ENCODE peak calls at places on chromosomes 3 and 15, in eight cellular contexts. F, B, X, C, Z, L, O and T are unnamed samples.

GRCh38 chr3:173617490-173617889 is 219.9 kb downstream of the NLGN1 start:
- DNase-seq in F (no peak), X (peak), Z (no peak), L (no peak), B (no peak), C (peak), O (peak), T (no peak)

GRCh38 chr15:66734961-66735908 is 33.2 kb downstream of the SMAD6 start:
- DNase-seq in X (no peak), B (no peak), F (no peak), O (no peak), C (peak), Z (peak), L (no peak), T (no peak)

GRCh38 chr3:9503283-9503682 is 50.3 kb downstream of the LHFPL4 start:
- DNase-seq in Z (peak), C (peak), B (peak), O (no peak), X (peak), L (peak), F (peak), T (peak)

GRCh38 chr3:17195856-17196604 is 311.3 kb downstream of the PLCL2 start:
- DNase-seq in O (no peak), F (peak), C (no peak), Z (peak), L (peak), B (peak), X (no peak), T (no peak)

GRCh38 chr3:38131621-38132369 is 5.1 kb downstream of the ACAA1 start:
- DNase-seq in C (no peak), O (no peak), F (no peak), Z (no peak), X (no peak), B (peak), L (no peak), T (no peak)

GRCh38 chr15:31270767-31271166 is 55.9 kb upstream of the KLF13 start:
- DNase-seq in B (no peak), O (no peak), L (no peak), X (no peak), Z (no peak), C (no peak), F (peak), T (no peak)

GRCh38 chr3:64919934-64920333 is 232.1 kb upstream of the ADAMTS9 start:
- DNase-seq in Z (no peak), F (no peak), X (no peak), L (no peak), O (no peak), C (no peak), B (no peak), T (no peak)

GRCh38 chr3:132414841-132415240 is 2.5 kb upstream of the DNAJC13 start:
- DNase-seq in Z (no peak), F (no peak), X (no peak), O (no peak), B (no peak), L (no peak), C (no peak), T (no peak)

GRCh38 chr15:54131410-54131809 is 153.2 kb downstream of the UNC13C start:
- DNase-seq in C (no peak), B (no peak), O (no peak), L (no peak), F (no peak), X (no peak), Z (peak), T (no peak)

GRCh38 chr3:132083583-132084372 is 49.0 kb upstream of the CPNE4 start:
- DNase-seq in C (no peak), X (no peak), B (peak), F (no peak), O (no peak), L (no peak), Z (peak), T (no peak)

GRCh38 chr3:169666079-169666436 is 2.5 kb upstream of the MECOM start:
- DNase-seq in C (no peak), O (no peak), L (no peak), B (no peak), Z (no peak), F (no peak), X (no peak), T (no peak)

GRCh38 chr3:42498791-42499477 is 3.5 kb upstream of the VIPR1 start:
- DNase-seq in L (no peak), F (no peak), B (no peak), Z (no peak), X (no peak), O (no peak), C (no peak), T (peak)

GRCh38 chr3:108159865-108160264 is 62.4 kb downstream of the IFT57 start:
- DNase-seq in L (no peak), F (no peak), C (no peak), X (no peak), O (no peak), B (peak), Z (peak), T (no peak)

GRCh38 chr3:89692601-89693000 is 585.2 kb downstream of the EPHA3 start:
- DNase-seq in F (no peak), L (no peak), C (no peak), O (no peak), Z (no peak), B (no peak), X (no peak), T (no peak)

GRCh38 chr3:107868449-107868848 is 222.4 kb downstream of the CD47 start:
- DNase-seq in C (no peak), F (no peak), B (no peak), O (no peak), Z (no peak), X (no peak), L (no peak), T (no peak)

GRCh38 chr3:56819016-56819809 is 17.5 kb upstream of the ARHGEF3 start:
- DNase-seq in B (no peak), F (no peak), O (no peak), Z (peak), L (no peak), C (no peak), X (no peak), T (no peak)

GRCh38 chr3:30399394-30400181 is 206.8 kb upstream of the TGFBR2 start:
- DNase-seq in B (peak), Z (peak), L (no peak), C (no peak), O (no peak), X (no peak), F (no peak), T (no peak)

GRCh38 chr3:181561605-181562031 is 150.1 kb upstream of the SOX2 start:
- DNase-seq in F (no peak), C (no peak), L (no peak), Z (no peak), X (no peak), B (no peak), O (no peak), T (no peak)

GRCh38 chr3:111714305-111714704 is 119.2 kb upstream of the ZBED2 start:
- DNase-seq in Z (peak), B (peak), X (no peak), L (no peak), C (no peak), F (no peak), O (no peak), T (no peak)

GRCh38 chr3:97291901-97292300 is 472.7 kb upstream of the ARL6 start:
- DNase-seq in B (no peak), F (no peak), X (no peak), O (peak), C (no peak), Z (no peak), L (no peak), T (no peak)

GRCh38 chr3:64295594-64295993 is 70.3 kb upstream of the PRICKLE2 start:
- DNase-seq in L (no peak), O (no peak), X (peak), Z (peak), F (no peak), B (peak), C (no peak), T (no peak)

GRCh38 chr15:66661432-66662096 is 40.5 kb upstream of the SMAD6 start:
- DNase-seq in X (no peak), C (peak), O (peak), Z (no peak), B (no peak), F (no peak), L (no peak), T (no peak)

GRCh38 chr15:70442616-70443321 is 320.6 kb downstream of the UACA start:
- DNase-seq in L (no peak), Z (no peak), X (no peak), B (no peak), F (no peak), O (no peak), C (no peak), T (no peak)

GRCh38 chr3:160008979-160009378 is 20.3 kb downstream of the IL12A start:
- DNase-seq in B (no peak), X (no peak), O (no peak), Z (no peak), C (no peak), F (no peak), L (no peak), T (no peak)

GRCh38 chr15:85518979-85519761 is 138.8 kb downstream of the AKAP13 start:
- DNase-seq in L (no peak), Z (no peak), B (no peak), F (no peak), O (no peak), C (no peak), X (no peak), T (no peak)

GRCh38 chr3:161475905-161476304 is 20.7 kb upstream of the OTOL1 start:
- DNase-seq in Z (peak), L (no peak), X (peak), B (peak), F (no peak), C (no peak), O (no peak), T (no peak)

GRCh38 chr15:62964251-62964650 is 78.3 kb upstream of the TPM1 start:
- DNase-seq in L (no peak), X (no peak), Z (no peak), C (no peak), B (no peak), O (no peak), F (no peak), T (no peak)

GRCh38 chr15:37100109-37100873 is at the start of gene MEIS2:
- DNase-seq in Z (peak), O (peak), B (peak), X (peak), L (peak), F (peak), C (peak), T (peak)

GRCh38 chr15:51380999-51381806 is 39.7 kb downstream of the GLDN start:
- DNase-seq in F (peak), O (no peak), Z (peak), X (peak), L (peak), C (peak), B (peak), T (no peak)

GRCh38 chr3:32502089-32502943 is at the start of gene CMTM6:
- DNase-seq in C (peak), F (peak), X (peak), O (peak), Z (peak), B (peak), L (peak), T (peak)

GRCh38 chr3:64940949-64941348 is 253.1 kb upstream of the ADAMTS9 start:
- DNase-seq in F (no peak), B (no peak), X (no peak), O (no peak), Z (no peak), C (no peak), L (no peak), T (no peak)

GRCh38 chr3:141825216-141826011 is 51.0 kb upstream of the ATP1B3 start:
- DNase-seq in B (no peak), Z (no peak), F (no peak), O (no peak), C (no peak), X (peak), L (no peak), T (no peak)

GRCh38 chr3:136938334-136938733 is 19.4 kb upstream of the IL20RB start:
- DNase-seq in B (peak), O (no peak), L (no peak), F (no peak), C (no peak), Z (peak), X (no peak), T (no peak)

GRCh38 chr3:106160396-106160795 is 291.6 kb upstream of the CBLB start:
- DNase-seq in X (peak), C (no peak), Z (no peak), O (no peak), F (no peak), L (no peak), B (no peak), T (no peak)

GRCh38 chr3:52532838-52533622 is 627 bp downstream of the NT5DC2 start:
- DNase-seq in B (peak), C (no peak), L (peak), Z (peak), F (peak), O (peak), X (no peak), T (no peak)

GRCh38 chr3:178072391-178072790 is 463.8 kb upstream of the KCNMB2 start:
- DNase-seq in B (no peak), Z (no peak), L (no peak), X (no peak), F (no peak), C (no peak), O (no peak), T (no peak)

GRCh38 chr15:67185621-67186225 is 68.7 kb downstream of the AAGAB start:
- DNase-seq in L (no peak), X (no peak), F (no peak), Z (no peak), C (no peak), O (no peak), B (peak), T (no peak)

GRCh38 chr3:4562595-4562994 is 69.4 kb downstream of the ITPR1 start:
- DNase-seq in L (no peak), B (no peak), X (no peak), C (no peak), O (no peak), Z (no peak), F (no peak), T (no peak)

DNA sequence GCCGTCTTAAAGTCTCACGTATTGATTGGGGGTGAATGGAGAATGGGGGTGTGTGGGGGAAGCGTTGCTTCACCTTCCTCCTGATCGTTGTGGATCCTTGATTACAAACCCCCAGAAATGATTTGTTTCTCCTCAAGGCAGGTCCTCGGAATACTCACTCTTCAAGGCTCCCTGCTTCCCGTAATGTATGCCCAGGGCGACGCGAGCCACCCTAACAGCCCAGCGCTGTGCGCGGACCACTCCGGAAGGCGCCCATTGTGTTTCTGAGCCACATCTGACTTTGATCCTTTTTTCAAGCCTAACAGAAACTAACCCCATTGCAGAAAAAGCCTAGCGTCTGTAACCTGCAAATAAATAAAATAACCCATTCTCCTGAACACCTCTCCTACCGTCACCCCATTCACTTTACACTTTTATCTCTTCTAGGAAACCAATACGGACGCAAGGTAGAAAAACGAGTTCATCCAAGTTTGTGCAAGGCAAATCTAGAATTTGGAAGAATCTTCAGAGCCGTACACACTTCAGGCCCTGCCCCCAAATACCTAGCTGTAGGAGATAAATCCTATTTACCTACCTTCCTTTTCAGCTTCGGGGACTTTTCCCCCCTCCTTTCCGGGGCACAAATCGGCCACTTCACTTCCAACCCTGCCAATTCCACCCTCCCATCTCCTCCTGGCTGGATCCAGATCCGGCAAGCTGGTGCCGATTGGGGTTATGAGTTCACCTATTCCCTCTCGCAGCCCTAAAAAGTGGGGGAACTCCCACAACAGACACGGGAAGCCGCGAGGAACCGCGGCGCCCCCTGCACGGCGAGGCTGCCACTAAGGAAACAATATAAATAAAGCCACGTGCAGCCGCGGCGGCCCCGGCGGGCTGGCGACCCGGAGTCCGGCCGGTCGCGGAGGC is 1.1 kb downstream of the PRTG start:
- DNase-seq in X (peak), F (no peak), Z (peak), L (peak), B (peak), O (no peak), C (no peak), T (peak)
- TF ChIP-seq CTCF in X (no peak), F (no peak), Z (no peak), L (no peak), B (peak), O (no peak), C (no peak), T (no peak)

GRCh38 chr3:40070816-40071215 is 238.7 kb upstream of the EIF1B start:
- DNase-seq in O (no peak), L (no peak), F (no peak), Z (no peak), C (no peak), B (no peak), X (no peak), T (no peak)

GRCh38 chr3:40068647-40069046 is 240.9 kb upstream of the EIF1B start:
- DNase-seq in C (no peak), L (no peak), B (no peak), O (no peak), F (no peak), X (no peak), Z (no peak), T (no peak)

GRCh38 chr3:40071683-40072238 is 237.7 kb upstream of the EIF1B start:
- DNase-seq in B (no peak), C (no peak), L (no peak), O (no peak), Z (no peak), F (no peak), X (no peak), T (no peak)

GRCh38 chr3:40078590-40078989 is 230.9 kb upstream of the EIF1B start:
- DNase-seq in X (no peak), C (no peak), O (no peak), Z (no peak), F (no peak), L (no peak), B (no peak), T (no peak)

GRCh38 chr3:40073310-40074007 is 236.0 kb upstream of the EIF1B start:
- DNase-seq in O (no peak), Z (peak), L (no peak), C (no peak), X (no peak), F (no peak), B (no peak), T (no peak)
- TF ChIP-seq CTCF in O (no peak), Z (no peak), L (no peak), C (no peak), X (no peak), F (peak), B (no peak), T (peak)

GRCh38 chr3:138406606-138407005 is 27.8 kb upstream of the ESYT3 start:
- DNase-seq in B (no peak), Z (no peak), F (no peak), X (no peak), C (no peak), O (no peak), L (no peak), T (no peak)
- TF ChIP-seq CTCF in B (no peak), Z (no peak), F (no peak), X (no peak), C (no peak), O (no peak), L (no peak), T (no peak)

GRCh38 chr3:129938140-129938930 is 36.2 kb upstream of the TRH start:
- DNase-seq in L (no peak), C (no peak), B (no peak), O (no peak), F (no peak), Z (no peak), X (no peak), T (no peak)

GRCh38 chr3:129940086-129940485 is 34.4 kb upstream of the TRH start:
- DNase-seq in O (no peak), B (no peak), Z (no peak), F (no peak), L (no peak), C (no peak), X (no peak), T (no peak)

GRCh38 chr3:129944709-129945108 is 29.8 kb upstream of the TRH start:
- DNase-seq in L (no peak), B (no peak), C (no peak), Z (no peak), O (no peak), F (no peak), X (no peak), T (no peak)

GRCh38 chr3:129943020-129943419 is 31.5 kb upstream of the TRH start:
- DNase-seq in F (no peak), X (no peak), O (no peak), C (no peak), B (no peak), L (no peak), Z (no peak), T (no peak)

GRCh38 chr3:129942296-129942695 is 32.2 kb upstream of the TRH start:
- DNase-seq in L (peak), O (no peak), F (peak), Z (peak), C (peak), X (peak), B (peak), T (peak)
- TF ChIP-seq CTCF in L (peak), O (peak), F (peak), Z (peak), C (peak), X (peak), B (peak), T (peak)

DNA sequence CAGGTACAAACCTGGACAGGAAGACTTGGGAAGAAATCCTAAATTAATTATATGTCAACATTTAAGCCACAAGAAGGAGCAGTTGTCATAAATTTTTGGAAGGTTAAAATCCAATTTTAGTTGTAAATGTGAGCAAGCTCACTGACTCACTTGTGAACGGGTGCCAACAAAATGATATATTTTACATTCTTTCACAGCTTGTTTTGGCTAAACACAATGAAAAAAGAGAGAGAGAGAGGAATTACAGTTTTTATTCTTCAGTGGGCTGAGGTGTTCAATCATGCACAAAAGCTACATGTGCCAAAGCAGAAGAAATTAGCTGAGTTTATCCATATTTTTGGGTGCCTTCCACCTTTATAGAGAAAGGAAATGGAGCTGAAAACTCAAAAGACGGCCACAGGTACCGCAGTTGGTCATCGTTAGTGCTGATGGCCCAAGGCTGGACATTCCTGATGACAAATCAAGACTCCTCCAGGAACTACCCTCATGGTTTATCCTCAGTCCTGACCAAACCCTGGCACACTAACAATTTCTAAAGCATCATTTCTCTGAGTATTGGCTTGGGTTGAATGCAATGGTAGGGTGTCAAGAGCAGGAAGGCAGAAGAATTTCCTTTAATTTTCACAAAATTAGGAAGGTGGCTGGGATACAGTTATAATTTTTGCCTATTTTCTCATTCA is 37.6 kb upstream of the WNT5A start:
- DNase-seq in O (no peak), B (peak), F (no peak), X (no peak), C (no peak), Z (peak), L (no peak), T (no peak)
- TF ChIP-seq CTCF in O (no peak), B (no peak), F (no peak), X (no peak), C (no peak), Z (peak), L (no peak), T (no peak)

GRCh38 chr3:135929670-135930069 is 35.9 kb upstream of the PPP2R3A start:
- DNase-seq in B (peak), Z (peak), C (no peak), L (no peak), O (no peak), X (peak), F (no peak), T (no peak)
- TF ChIP-seq CTCF in B (no peak), Z (no peak), C (no peak), L (no peak), O (no peak), X (no peak), F (no peak), T (no peak)